ENCODE peak calls at places on chromosomes 7 and 10, in ten cellular contexts. I is GM10248, G is fibroblast of pulmonary artery, F is IMR-90, C is epithelial cell of esophagus, X is tibial nerve, R is NB4, Z is hepatocyte, P is Calu3, V is astrocyte of the cerebellum. O is an unnamed sample.

GRCh38 chr7:104861729-104862128 is 152.3 kb upstream of the KMT2E start:
- DNase-seq in I (no peak), G (no peak), F (no peak), C (no peak), X (no peak), R (no peak), Z (no peak), P (no peak), V (no peak), O (no peak)

GRCh38 chr7:327305-327931 is 37.4 kb downstream of the FOXL3 start:
- DNase-seq in I (no peak), G (no peak), F (no peak), C (no peak), X (no peak), R (no peak), Z (no peak), P (no peak), V (no peak), O (peak)

GRCh38 chr7:16915405-16915804 is 33.6 kb upstream of the AGR3 start:
- DNase-seq in I (no peak), G (peak), F (peak), C (peak), X (no peak), R (no peak), Z (no peak), P (peak), V (peak), O (no peak)

GRCh38 chr7:102222445-102222844 is 64.2 kb upstream of the SH2B2 start:
- DNase-seq in I (no peak), G (no peak), F (peak), C (no peak), X (no peak), R (no peak), Z (no peak), P (no peak), V (peak), O (no peak)

GRCh38 chr7:65475734-65476319 is 102.2 kb downstream of the ZNF92 start:
- DNase-seq in I (peak), G (no peak), F (no peak), C (no peak), X (no peak), R (peak), Z (no peak), P (peak), V (no peak), O (no peak)

GRCh38 chr10:124677291-124677690 is 66.9 kb downstream of the FAM53B start:
- DNase-seq in I (no peak), G (no peak), F (no peak), C (no peak), X (no peak), R (peak), Z (no peak), P (no peak), V (no peak), O (peak)

GRCh38 chr10:30987463-30987862 is 44.2 kb downstream of the ZNF438 start:
- DNase-seq in I (no peak), G (no peak), F (no peak), C (no peak), X (no peak), R (no peak), Z (no peak), P (no peak), V (no peak), O (no peak)

GRCh38 chr7:78212476-78213060 is 414.0 kb downstream of the PHTF2 start:
- DNase-seq in I (no peak), G (no peak), F (peak), C (no peak), X (no peak), R (no peak), Z (no peak), P (no peak), V (no peak), O (no peak)

GRCh38 chr10:86177483-86178155 is 189.0 kb downstream of the GRID1 start:
- DNase-seq in I (no peak), G (no peak), F (no peak), C (no peak), X (no peak), R (no peak), Z (no peak), P (no peak), V (no peak), O (no peak)

GRCh38 chr10:120735773-120736371 is 115.3 kb upstream of the WDR11 start:
- DNase-seq in I (peak), G (peak), F (peak), C (peak), X (no peak), R (peak), Z (peak), P (no peak), V (peak), O (no peak)

GRCh38 chr7:43583424-43584199 is 704 bp downstream of the STK17A start:
- DNase-seq in I (no peak), G (peak), F (peak), C (peak), X (peak), R (peak), Z (peak), P (peak), V (no peak), O (peak)

GRCh38 chr10:78658645-78659632 is 409.8 kb upstream of the ZMIZ1 start:
- DNase-seq in I (peak), G (no peak), F (no peak), C (peak), X (no peak), R (no peak), Z (no peak), P (no peak), V (no peak), O (no peak)

GRCh38 chr10:29908977-29909376 is 150.4 kb downstream of the JCAD start:
- DNase-seq in I (no peak), G (peak), F (no peak), C (peak), X (no peak), R (no peak), Z (peak), P (no peak), V (no peak), O (no peak)

GRCh38 chr7:127107601-127108007 is 145.1 kb downstream of the GRM8 start:
- DNase-seq in I (peak), G (peak), F (peak), C (peak), X (no peak), R (peak), Z (peak), P (peak), V (peak), O (no peak)

GRCh38 chr10:68560201-68560915 is at the start of gene TET1:
- DNase-seq in I (peak), G (peak), F (peak), C (peak), X (peak), R (peak), Z (peak), P (peak), V (no peak), O (peak)

GRCh38 chr7:158317238-158318205 is 270.1 kb downstream of the PTPRN2 start:
- DNase-seq in I (no peak), G (no peak), F (no peak), C (no peak), X (no peak), R (no peak), Z (peak), P (no peak), V (no peak), O (no peak)

GRCh38 chr10:131771634-131772358 is 129.0 kb upstream of the PPP2R2D start:
- DNase-seq in I (no peak), G (no peak), F (no peak), C (no peak), X (no peak), R (no peak), Z (no peak), P (no peak), V (no peak), O (no peak)

GRCh38 chr7:88546808-88547207 is 212.7 kb upstream of the ZNF804B start:
- DNase-seq in I (peak), G (peak), F (no peak), C (peak), X (no peak), R (peak), Z (peak), P (peak), V (peak), O (no peak)

GRCh38 chr7:134549366-134549765 is 456 bp downstream of the AKR1B15 start:
- DNase-seq in I (no peak), G (no peak), F (no peak), C (no peak), X (no peak), R (no peak), Z (no peak), P (no peak), V (no peak), O (no peak)

GRCh38 chr7:30225863-30226361 is 58.5 kb upstream of the ZNRF2 start:
- DNase-seq in I (peak), G (peak), F (peak), C (peak), X (no peak), R (peak), Z (peak), P (peak), V (peak), O (peak)

GRCh38 chr10:94639902-94640301 is 43.6 kb upstream of the CYP2C18 start:
- DNase-seq in I (no peak), G (no peak), F (no peak), C (no peak), X (no peak), R (no peak), Z (no peak), P (no peak), V (no peak), O (no peak)

GRCh38 chr10:80413152-80413996 is 5.0 kb downstream of the PRXL2A start:
- DNase-seq in I (no peak), G (peak), F (peak), C (peak), X (no peak), R (peak), Z (peak), P (no peak), V (no peak), O (no peak)

GRCh38 chr7:66921396-66921917 is 432 bp downstream of the TMEM248 start:
- DNase-seq in I (peak), G (peak), F (peak), C (peak), X (no peak), R (peak), Z (peak), P (no peak), V (peak), O (peak)

GRCh38 chr10:69955897-69956832 is 96.5 kb upstream of the MACROH2A2 start:
- DNase-seq in I (peak), G (no peak), F (no peak), C (peak), X (no peak), R (no peak), Z (no peak), P (no peak), V (no peak), O (no peak)

GRCh38 chr7:115009139-115009538 is 87.2 kb downstream of the MDFIC start:
- DNase-seq in I (no peak), G (no peak), F (peak), C (no peak), X (no peak), R (no peak), Z (no peak), P (no peak), V (no peak), O (no peak)

GRCh38 chr7:111532625-111533024 is 29.7 kb downstream of the IMMP2L start:
- DNase-seq in I (no peak), G (peak), F (no peak), C (no peak), X (no peak), R (no peak), Z (no peak), P (no peak), V (no peak), O (no peak)

GRCh38 chr7:111529507-111530355 is 32.6 kb downstream of the IMMP2L start:
- DNase-seq in I (no peak), G (peak), F (peak), C (no peak), X (no peak), R (no peak), Z (no peak), P (no peak), V (peak), O (no peak)

GRCh38 chr7:111535142-111535541 is 27.1 kb downstream of the IMMP2L start:
- DNase-seq in I (no peak), G (no peak), F (no peak), C (no peak), X (no peak), R (no peak), Z (no peak), P (no peak), V (no peak), O (no peak)

GRCh38 chr7:111530356-111530668 is 32.0 kb downstream of the IMMP2L start:
- DNase-seq in I (no peak), G (no peak), F (no peak), C (no peak), X (no peak), R (no peak), Z (no peak), P (no peak), V (no peak), O (no peak)

GRCh38 chr7:111531993-111532392 is 30.3 kb downstream of the IMMP2L start:
- DNase-seq in I (no peak), G (peak), F (no peak), C (peak), X (no peak), R (no peak), Z (peak), P (no peak), V (no peak), O (no peak)
- TF ChIP-seq CTCF in I (no peak), G (no peak), F (no peak), C (no peak), X (no peak), R (no peak), Z (no peak), P (no peak), V (no peak), O (no peak)

GRCh38 chr10:7054915-7055314 is 355.9 kb downstream of the SFMBT2 start:
- DNase-seq in I (no peak), G (peak), F (peak), C (no peak), X (no peak), R (peak), Z (no peak), P (no peak), V (no peak), O (no peak)
- TF ChIP-seq CTCF in I (no peak), G (peak), F (peak), C (no peak), X (no peak), R (peak), Z (no peak), P (no peak), V (peak), O (no peak)

GRCh38 chr7:46152671-46153070 is 231.6 kb upstream of the IGFBP3 start:
- DNase-seq in I (no peak), G (no peak), F (no peak), C (no peak), X (no peak), R (no peak), Z (no peak), P (peak), V (no peak), O (no peak)
- TF ChIP-seq CTCF in I (no peak), G (no peak), F (no peak), C (no peak), X (no peak), R (no peak), Z (no peak), P (no peak), V (no peak), O (no peak)

GRCh38 chr7:113010377-113010776 is 76.2 kb downstream of the GPR85 start:
- DNase-seq in I (no peak), G (no peak), F (no peak), C (no peak), X (no peak), R (no peak), Z (no peak), P (no peak), V (no peak), O (no peak)

GRCh38 chr7:113013761-113014449 is 72.7 kb downstream of the GPR85 start:
- DNase-seq in I (no peak), G (no peak), F (no peak), C (peak), X (no peak), R (no peak), Z (no peak), P (no peak), V (no peak), O (no peak)

GRCh38 chr7:113015038-113015645 is 71.5 kb downstream of the GPR85 start:
- DNase-seq in I (no peak), G (peak), F (peak), C (peak), X (no peak), R (peak), Z (peak), P (peak), V (peak), O (no peak)
- TF ChIP-seq CTCF in I (peak), G (peak), F (peak), C (peak), X (peak), R (peak), Z (peak), P (no peak), V (no peak), O (peak)

DNA sequence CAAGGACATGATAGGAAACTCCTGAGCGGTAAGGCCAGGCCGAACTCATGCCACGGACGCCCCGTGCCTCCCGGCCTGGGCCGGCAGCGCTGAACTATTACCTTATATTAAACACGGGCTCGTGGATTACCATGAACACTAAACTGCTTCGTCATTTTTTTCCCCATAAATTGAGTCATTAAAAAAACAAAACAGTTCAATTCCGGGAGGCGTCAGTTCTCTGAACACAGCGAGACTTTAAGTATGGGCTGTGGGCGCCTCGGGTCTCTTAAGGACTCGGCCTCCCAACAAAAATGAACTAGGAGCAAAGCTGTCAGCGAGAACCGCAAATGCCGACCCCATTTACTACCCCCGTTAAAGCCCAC is 519 bp downstream of the PITRM1 start:
- DNase-seq in I (no peak), G (peak), F (peak), C (peak), X (no peak), R (no peak), Z (peak), P (no peak), V (peak), O (no peak)
- TF ChIP-seq CTCF in I (no peak), G (no peak), F (no peak), C (no peak), X (no peak), R (no peak), Z (no peak), P (no peak), V (no peak), O (no peak)